ENCODE peak calls at places on chromosomes 5 and 9, in seven cellular contexts. B is adrenal gland, O is MM.1S, Y is BE2C, R is gastrocnemius medialis, T is Kasumi-1, S is GDM1. N is an unnamed sample.

GRCh38 chr9:34519321-34520020 is 3.3 kb downstream of the ENHO start:
- DNase-seq in S (no peak), O (no peak), Y (no peak), R (no peak), T (peak), B (no peak), N (no peak)

GRCh38 chr5:99104538-99105132 is 175.8 kb upstream of the CHD1 start:
- DNase-seq in B (no peak), Y (peak), T (peak), O (peak), R (no peak), S (no peak), N (no peak)

GRCh38 chr5:146667633-146668032 is 151.6 kb upstream of the GPR151 start:
- DNase-seq in B (peak), Y (no peak), O (no peak), R (no peak), S (no peak), T (no peak), N (no peak)

GRCh38 chr5:138662599-138662998 is 87.4 kb upstream of the HSPA9 start:
- DNase-seq in T (peak), S (no peak), O (peak), B (no peak), Y (no peak), R (no peak), N (no peak)

GRCh38 chr5:135697251-135697958 is 118.6 kb upstream of the CXCL14 start:
- DNase-seq in R (no peak), B (no peak), Y (no peak), T (no peak), S (no peak), O (no peak), N (no peak)

GRCh38 chr9:78930281-78930680 is 633.4 kb downstream of the PSAT1 start:
- DNase-seq in T (no peak), S (no peak), O (no peak), B (no peak), R (no peak), Y (no peak), N (no peak)

GRCh38 chr9:37471942-37472679 is 6.9 kb upstream of the ZBTB5 start:
- DNase-seq in Y (no peak), R (no peak), O (no peak), B (peak), T (no peak), S (no peak), N (peak)

GRCh38 chr9:132498811-132499210 is 83.6 kb upstream of the BARHL1 start:
- DNase-seq in Y (no peak), R (no peak), O (no peak), B (no peak), T (no peak), S (no peak), N (no peak)

GRCh38 chr9:121107041-121107440 is 32.3 kb downstream of the CNTRL start:
- DNase-seq in S (peak), B (no peak), R (no peak), T (peak), Y (no peak), O (no peak), N (no peak)

GRCh38 chr5:129135633-129136032 is 41.1 kb downstream of the ISOC1 start:
- DNase-seq in T (peak), R (no peak), O (peak), S (no peak), Y (peak), B (no peak), N (no peak)

GRCh38 chr9:126609711-126610388 is 3.9 kb upstream of the LMX1B start:
- DNase-seq in Y (no peak), B (no peak), R (no peak), S (no peak), T (no peak), O (no peak), N (no peak)

GRCh38 chr5:177045628-177046027 is 23.1 kb downstream of the ZNF346 start:
- DNase-seq in T (no peak), B (no peak), Y (no peak), O (no peak), R (no peak), S (no peak), N (no peak)

GRCh38 chr5:180284161-180284560 is 7.7 kb downstream of the MAPK9 start:
- DNase-seq in T (peak), Y (no peak), R (no peak), S (no peak), B (no peak), O (no peak), N (no peak)

N was measured in mucosa of gallbladder.